ENCODE peak calls at places on chromosomes 11 and 22, in ten cellular contexts. One of them, this sample, is unnamed.

GRCh38 chr11:93249437-93250210 is 51.8 kb upstream of the SLC36A4 start:
- DNase-seq in AG09309: no peak
- DNase-seq in kidney epithelial cell: no peak
- DNase-seq in omental fat pad: no peak
- DNase-seq in psoas muscle: no peak
- DNase-seq in cardiac fibroblast: no peak
- DNase-seq in transverse colon: no peak
- DNase-seq in MCF 10A: peak; percentile 19
- DNase-seq in mucosa of descending colon: no peak
- DNase-seq in uterus: no peak
- DNase-seq in this sample: no peak

GRCh38 chr11:10498022-10498400 is 42.9 kb downstream of the AMPD3 start:
- DNase-seq in psoas muscle: no peak
- DNase-seq in MCF 10A: no peak
- DNase-seq in AG09309: no peak
- DNase-seq in cardiac fibroblast: no peak
- DNase-seq in mucosa of descending colon: no peak
- DNase-seq in transverse colon: no peak
- DNase-seq in omental fat pad: no peak
- DNase-seq in uterus: no peak
- DNase-seq in kidney epithelial cell: no peak
- DNase-seq in this sample: no peak

GRCh38 chr11:131460931-131461330 is 90.5 kb downstream of the NTM start:
- DNase-seq in psoas muscle: no peak
- DNase-seq in transverse colon: no peak
- DNase-seq in uterus: no peak
- DNase-seq in omental fat pad: no peak
- DNase-seq in mucosa of descending colon: no peak
- DNase-seq in AG09309: no peak
- DNase-seq in MCF 10A: no peak
- DNase-seq in kidney epithelial cell: no peak
- DNase-seq in cardiac fibroblast: no peak
- DNase-seq in this sample: no peak

GRCh38 chr11:47308050-47308823 is 38.3 kb downstream of the MADD start:
- DNase-seq in transverse colon: no peak
- DNase-seq in omental fat pad: no peak
- DNase-seq in MCF 10A: no peak
- DNase-seq in psoas muscle: no peak
- DNase-seq in cardiac fibroblast: no peak
- DNase-seq in mucosa of descending colon: no peak
- DNase-seq in uterus: no peak
- DNase-seq in AG09309: no peak
- DNase-seq in kidney epithelial cell: no peak
- DNase-seq in this sample: no peak

GRCh38 chr22:22105364-22105763 is 122.8 kb upstream of the TOP3B start:
- DNase-seq in MCF 10A: no peak
- DNase-seq in AG09309: no peak
- DNase-seq in transverse colon: no peak
- DNase-seq in mucosa of descending colon: no peak
- DNase-seq in psoas muscle: no peak
- DNase-seq in cardiac fibroblast: no peak
- DNase-seq in uterus: no peak
- DNase-seq in kidney epithelial cell: no peak
- DNase-seq in omental fat pad: no peak
- DNase-seq in this sample: no peak

GRCh38 chr11:62025429-62026105 is 58.1 kb upstream of the FTH1 start:
- DNase-seq in transverse colon: peak; percentile 76
- DNase-seq in kidney epithelial cell: peak; percentile 89
- DNase-seq in MCF 10A: peak; percentile 98
- DNase-seq in cardiac fibroblast: peak; percentile 99
- DNase-seq in AG09309: peak; percentile 95
- DNase-seq in psoas muscle: peak; percentile 68
- DNase-seq in omental fat pad: peak; percentile 47
- DNase-seq in mucosa of descending colon: peak; percentile 61
- DNase-seq in uterus: peak; percentile 63
- DNase-seq in this sample: peak; percentile 64

GRCh38 chr11:64868904-64869570 is 9.4 kb downstream of the EHD1 start:
- DNase-seq in psoas muscle: peak; percentile 80
- DNase-seq in omental fat pad: no peak
- DNase-seq in uterus: peak; percentile 69
- DNase-seq in transverse colon: no peak
- DNase-seq in MCF 10A: peak; percentile 87
- DNase-seq in kidney epithelial cell: peak; percentile 59
- DNase-seq in mucosa of descending colon: no peak
- DNase-seq in AG09309: no peak
- DNase-seq in cardiac fibroblast: peak; percentile 75
- DNase-seq in this sample: no peak

GRCh38 chr11:131671764-131672163 is 301.3 kb downstream of the NTM start:
- DNase-seq in AG09309: no peak
- DNase-seq in mucosa of descending colon: no peak
- DNase-seq in uterus: no peak
- DNase-seq in psoas muscle: no peak
- DNase-seq in omental fat pad: no peak
- DNase-seq in cardiac fibroblast: no peak
- DNase-seq in MCF 10A: no peak
- DNase-seq in transverse colon: no peak
- DNase-seq in kidney epithelial cell: no peak
- DNase-seq in this sample: no peak

GRCh38 chr22:44369241-44369652 is 56.5 kb upstream of the SHISAL1 start:
- DNase-seq in uterus: no peak
- DNase-seq in MCF 10A: no peak
- DNase-seq in mucosa of descending colon: peak; percentile 14
- DNase-seq in omental fat pad: no peak
- DNase-seq in cardiac fibroblast: no peak
- DNase-seq in kidney epithelial cell: no peak
- DNase-seq in transverse colon: no peak
- DNase-seq in psoas muscle: peak; percentile 45
- DNase-seq in AG09309: no peak
- DNase-seq in this sample: no peak

GRCh38 chr11:2318707-2319106 is 16.9 kb downstream of the TSPAN32 start:
- DNase-seq in kidney epithelial cell: no peak
- DNase-seq in uterus: no peak
- DNase-seq in omental fat pad: peak; percentile 21
- DNase-seq in cardiac fibroblast: no peak
- DNase-seq in AG09309: no peak
- DNase-seq in MCF 10A: no peak
- DNase-seq in psoas muscle: no peak
- DNase-seq in transverse colon: no peak
- DNase-seq in mucosa of descending colon: no peak
- DNase-seq in this sample: no peak

GRCh38 chr11:111939836-111940604 is 2.9 kb downstream of the DIXDC1 start:
- DNase-seq in psoas muscle: no peak
- DNase-seq in MCF 10A: peak; percentile 75
- DNase-seq in uterus: no peak
- DNase-seq in transverse colon: no peak
- DNase-seq in AG09309: no peak
- DNase-seq in kidney epithelial cell: peak; percentile 88
- DNase-seq in omental fat pad: no peak
- DNase-seq in mucosa of descending colon: no peak
- DNase-seq in cardiac fibroblast: peak; percentile 69
- DNase-seq in this sample: no peak

GRCh38 chr22:45179276-45180049 is 15.7 kb downstream of the NUP50 start:
- DNase-seq in psoas muscle: no peak
- DNase-seq in MCF 10A: no peak
- DNase-seq in kidney epithelial cell: no peak
- DNase-seq in AG09309: no peak
- DNase-seq in uterus: no peak
- DNase-seq in mucosa of descending colon: no peak
- DNase-seq in omental fat pad: no peak
- DNase-seq in transverse colon: no peak
- DNase-seq in cardiac fibroblast: no peak
- DNase-seq in this sample: no peak

GRCh38 chr11:62392944-62393628 is 25.7 kb upstream of the SCGB1A1 start:
- DNase-seq in MCF 10A: peak; percentile 44
- DNase-seq in omental fat pad: no peak
- DNase-seq in transverse colon: no peak
- DNase-seq in AG09309: no peak
- DNase-seq in psoas muscle: no peak
- DNase-seq in uterus: no peak
- DNase-seq in kidney epithelial cell: no peak
- DNase-seq in cardiac fibroblast: no peak
- DNase-seq in mucosa of descending colon: no peak
- DNase-seq in this sample: no peak

DNA sequence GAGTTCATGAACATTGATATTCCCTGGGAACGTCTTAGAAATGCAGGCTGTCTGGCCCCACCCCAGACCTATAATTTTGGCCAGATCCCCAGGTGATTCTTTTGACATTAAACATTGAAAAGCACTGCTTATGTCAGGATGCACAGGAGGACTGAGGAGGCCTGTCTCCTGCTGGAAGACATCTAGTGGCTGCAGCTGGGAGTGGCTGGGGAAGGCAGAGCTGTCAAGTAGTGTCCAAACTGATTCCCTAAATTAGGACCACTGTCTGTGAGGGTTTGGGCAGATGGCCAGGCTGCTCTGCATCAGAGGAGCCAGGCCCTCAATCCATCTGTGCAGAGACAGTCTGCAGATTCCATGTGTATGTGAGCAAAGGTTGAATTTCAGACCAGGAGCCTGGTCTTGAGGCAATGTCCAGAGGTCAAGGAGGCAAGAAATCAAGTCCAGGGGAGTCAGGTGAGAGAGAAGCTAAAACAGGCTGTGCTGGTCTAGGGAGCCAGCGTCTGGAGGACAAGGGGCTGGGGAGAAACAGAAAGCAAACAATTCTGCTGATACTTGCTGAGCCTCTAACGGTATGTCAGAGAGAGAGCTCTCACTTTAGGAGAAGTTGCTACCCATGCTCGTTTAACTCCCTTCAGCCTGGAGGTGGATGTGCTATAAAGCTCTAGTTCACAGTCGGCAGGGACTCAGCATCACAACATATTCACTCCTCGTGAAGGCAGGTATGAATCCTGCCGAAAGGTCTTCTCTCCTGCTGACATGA is 15.3 kb upstream of the SYTL2 start:
- DNase-seq in omental fat pad: no peak
- DNase-seq in MCF 10A: peak; percentile 44
- DNase-seq in kidney epithelial cell: no peak
- DNase-seq in AG09309: no peak
- DNase-seq in uterus: peak; percentile 57
- DNase-seq in cardiac fibroblast: peak; percentile 33
- DNase-seq in transverse colon: peak; percentile 41
- DNase-seq in psoas muscle: no peak
- DNase-seq in mucosa of descending colon: peak; percentile 63
- DNase-seq in this sample: peak; percentile 38
- TF ChIP-seq CTCF in omental fat pad: no peak
- TF ChIP-seq CTCF in MCF 10A: peak; percentile 42
- TF ChIP-seq CTCF in kidney epithelial cell: peak; percentile 64
- TF ChIP-seq CTCF in AG09309: peak; percentile 80
- TF ChIP-seq CTCF in uterus: peak; percentile 54
- TF ChIP-seq CTCF in cardiac fibroblast: peak; percentile 74
- TF ChIP-seq CTCF in transverse colon: peak; percentile 54
- TF ChIP-seq CTCF in psoas muscle: peak; percentile 51
- TF ChIP-seq CTCF in mucosa of descending colon: peak; percentile 38
- TF ChIP-seq CTCF in this sample: peak; percentile 60

GRCh38 chr11:114059984-114060401 is 482 bp downstream of the ZBTB16 start:
- DNase-seq in uterus: peak; percentile 55
- DNase-seq in psoas muscle: peak; percentile 76
- DNase-seq in AG09309: no peak
- DNase-seq in mucosa of descending colon: peak; percentile 64
- DNase-seq in MCF 10A: peak; percentile 43
- DNase-seq in transverse colon: peak; percentile 49
- DNase-seq in cardiac fibroblast: peak; percentile 64
- DNase-seq in omental fat pad: no peak
- DNase-seq in kidney epithelial cell: no peak
- DNase-seq in this sample: peak; percentile 42

GRCh38 chr11:114058871-114059277 is 637 bp upstream of the ZBTB16 start:
- DNase-seq in psoas muscle: peak; percentile 75
- DNase-seq in cardiac fibroblast: no peak
- DNase-seq in AG09309: no peak
- DNase-seq in MCF 10A: no peak
- DNase-seq in kidney epithelial cell: no peak
- DNase-seq in omental fat pad: no peak
- DNase-seq in uterus: peak; percentile 69
- DNase-seq in mucosa of descending colon: peak; percentile 57
- DNase-seq in transverse colon: peak; percentile 51
- DNase-seq in this sample: no peak

GRCh38 chr11:114058026-114058706 is 1.3 kb upstream of the ZBTB16 start:
- DNase-seq in psoas muscle: peak; percentile 90
- DNase-seq in uterus: peak; percentile 57
- DNase-seq in kidney epithelial cell: no peak
- DNase-seq in MCF 10A: no peak
- DNase-seq in mucosa of descending colon: no peak
- DNase-seq in transverse colon: no peak
- DNase-seq in cardiac fibroblast: peak; percentile 54
- DNase-seq in omental fat pad: no peak
- DNase-seq in AG09309: no peak
- DNase-seq in this sample: peak; percentile 71

GRCh38 chr11:114060402-114061052 is 1.0 kb downstream of the ZBTB16 start:
- DNase-seq in AG09309: no peak
- DNase-seq in omental fat pad: no peak
- DNase-seq in cardiac fibroblast: no peak
- DNase-seq in psoas muscle: peak; percentile 75
- DNase-seq in uterus: no peak
- DNase-seq in kidney epithelial cell: no peak
- DNase-seq in mucosa of descending colon: peak; percentile 68
- DNase-seq in transverse colon: no peak
- DNase-seq in MCF 10A: peak; percentile 28
- DNase-seq in this sample: peak; percentile 50

GRCh38 chr11:114059278-114059983 is at the start of gene ZBTB16:
- DNase-seq in psoas muscle: peak; percentile 97
- DNase-seq in uterus: peak; percentile 91
- DNase-seq in omental fat pad: no peak
- DNase-seq in MCF 10A: peak; percentile 86
- DNase-seq in cardiac fibroblast: peak; percentile 95
- DNase-seq in mucosa of descending colon: peak; percentile 88
- DNase-seq in transverse colon: peak; percentile 88
- DNase-seq in AG09309: no peak
- DNase-seq in kidney epithelial cell: no peak
- DNase-seq in this sample: peak; percentile 92
- TF ChIP-seq CTCF in psoas muscle: peak; percentile 18
- TF ChIP-seq CTCF in uterus: peak; percentile 54
- TF ChIP-seq CTCF in omental fat pad: no peak
- TF ChIP-seq CTCF in MCF 10A: peak; percentile 28
- TF ChIP-seq CTCF in cardiac fibroblast: peak; percentile 39
- TF ChIP-seq CTCF in mucosa of descending colon: no peak
- TF ChIP-seq CTCF in transverse colon: no peak
- TF ChIP-seq CTCF in AG09309: no peak
- TF ChIP-seq CTCF in kidney epithelial cell: no peak
- TF ChIP-seq CTCF in this sample: peak; percentile 40

GRCh38 chr22:41250127-41250526 is 9.4 kb upstream of the CHADL start:
- DNase-seq in AG09309: no peak
- DNase-seq in mucosa of descending colon: no peak
- DNase-seq in kidney epithelial cell: no peak
- DNase-seq in omental fat pad: no peak
- DNase-seq in transverse colon: no peak
- DNase-seq in cardiac fibroblast: no peak
- DNase-seq in psoas muscle: no peak
- DNase-seq in MCF 10A: no peak
- DNase-seq in uterus: no peak
- DNase-seq in this sample: no peak
- TF ChIP-seq CTCF in AG09309: no peak
- TF ChIP-seq CTCF in mucosa of descending colon: no peak
- TF ChIP-seq CTCF in kidney epithelial cell: no peak
- TF ChIP-seq CTCF in omental fat pad: no peak
- TF ChIP-seq CTCF in transverse colon: no peak
- TF ChIP-seq CTCF in cardiac fibroblast: no peak
- TF ChIP-seq CTCF in psoas muscle: no peak
- TF ChIP-seq CTCF in MCF 10A: no peak
- TF ChIP-seq CTCF in uterus: no peak
- TF ChIP-seq CTCF in this sample: no peak

GRCh38 chr11:57476883-57477506 is 16.7 kb downstream of the RTN4RL2 start:
- DNase-seq in cardiac fibroblast: no peak
- DNase-seq in omental fat pad: no peak
- DNase-seq in psoas muscle: peak; percentile 82
- DNase-seq in mucosa of descending colon: peak; percentile 72
- DNase-seq in transverse colon: peak; percentile 59
- DNase-seq in kidney epithelial cell: no peak
- DNase-seq in uterus: no peak
- DNase-seq in MCF 10A: no peak
- DNase-seq in AG09309: no peak
- DNase-seq in this sample: peak; percentile 60
- TF ChIP-seq CTCF in cardiac fibroblast: peak; percentile 41
- TF ChIP-seq CTCF in omental fat pad: no peak
- TF ChIP-seq CTCF in psoas muscle: peak; percentile 59
- TF ChIP-seq CTCF in mucosa of descending colon: peak; percentile 41
- TF ChIP-seq CTCF in transverse colon: peak; percentile 39
- TF ChIP-seq CTCF in kidney epithelial cell: peak; percentile 44
- TF ChIP-seq CTCF in uterus: peak; percentile 29
- TF ChIP-seq CTCF in MCF 10A: peak; percentile 23
- TF ChIP-seq CTCF in AG09309: peak; percentile 67
- TF ChIP-seq CTCF in this sample: peak; percentile 23